ENCODE peak calls at places on chromosomes 3 and 15, in ten cellular contexts. One of them, this sample, is unnamed.
A peak's percentile ranks its signal among the peaks of the same experiment; 100 is the strongest.

GRCh38 chr15:61530769-61531168 is 301.7 kb upstream of the RORA start:
- DNase-seq in tibial artery: no peak
- DNase-seq in esophagus squamous epithelium: no peak
- DNase-seq in GM23248: no peak
- DNase-seq in naive thymus-derived CD4-positive, alpha-beta T cell: no peak
- DNase-seq in A549: no peak
- DNase-seq in PC-9: no peak
- DNase-seq in effector memory CD4-positive, alpha-beta T cell: no peak
- DNase-seq in right lobe of liver: no peak
- DNase-seq in heart right ventricle: no peak
- DNase-seq in this sample: no peak

GRCh38 chr3:109098245-109098644 is 19.7 kb downstream of the MORC1 start:
- DNase-seq in effector memory CD4-positive, alpha-beta T cell: no peak
- DNase-seq in naive thymus-derived CD4-positive, alpha-beta T cell: no peak
- DNase-seq in right lobe of liver: peak; percentile 27
- DNase-seq in A549: peak; percentile 15
- DNase-seq in PC-9: no peak
- DNase-seq in esophagus squamous epithelium: no peak
- DNase-seq in tibial artery: no peak
- DNase-seq in GM23248: no peak
- DNase-seq in heart right ventricle: no peak
- DNase-seq in this sample: no peak

GRCh38 chr15:59339252-59339672 is 33.4 kb downstream of the MYO1E start:
- DNase-seq in esophagus squamous epithelium: no peak
- DNase-seq in effector memory CD4-positive, alpha-beta T cell: no peak
- DNase-seq in tibial artery: no peak
- DNase-seq in PC-9: no peak
- DNase-seq in right lobe of liver: peak; percentile 31
- DNase-seq in GM23248: peak; percentile 78
- DNase-seq in A549: no peak
- DNase-seq in heart right ventricle: no peak
- DNase-seq in naive thymus-derived CD4-positive, alpha-beta T cell: no peak
- DNase-seq in this sample: no peak

GRCh38 chr3:9883676-9884554 is 3.9 kb upstream of the CIDEC start:
- DNase-seq in PC-9: no peak
- DNase-seq in naive thymus-derived CD4-positive, alpha-beta T cell: no peak
- DNase-seq in esophagus squamous epithelium: no peak
- DNase-seq in right lobe of liver: no peak
- DNase-seq in tibial artery: no peak
- DNase-seq in effector memory CD4-positive, alpha-beta T cell: no peak
- DNase-seq in heart right ventricle: no peak
- DNase-seq in A549: no peak
- DNase-seq in GM23248: peak; percentile 82
- DNase-seq in this sample: no peak

GRCh38 chr3:17915341-17915740 is 172.9 kb upstream of the TBC1D5 start:
- DNase-seq in A549: no peak
- DNase-seq in GM23248: peak; percentile 38
- DNase-seq in effector memory CD4-positive, alpha-beta T cell: no peak
- DNase-seq in naive thymus-derived CD4-positive, alpha-beta T cell: no peak
- DNase-seq in right lobe of liver: no peak
- DNase-seq in heart right ventricle: no peak
- DNase-seq in esophagus squamous epithelium: no peak
- DNase-seq in PC-9: peak; percentile 36
- DNase-seq in tibial artery: no peak
- DNase-seq in this sample: no peak

GRCh38 chr3:167346171-167346570 is 33.9 kb downstream of the ZBBX start:
- DNase-seq in naive thymus-derived CD4-positive, alpha-beta T cell: no peak
- DNase-seq in A549: no peak
- DNase-seq in effector memory CD4-positive, alpha-beta T cell: no peak
- DNase-seq in tibial artery: no peak
- DNase-seq in GM23248: no peak
- DNase-seq in heart right ventricle: no peak
- DNase-seq in PC-9: no peak
- DNase-seq in esophagus squamous epithelium: no peak
- DNase-seq in right lobe of liver: no peak
- DNase-seq in this sample: no peak

GRCh38 chr3:101828289-101828688 is 21.0 kb upstream of the NFKBIZ start:
- DNase-seq in right lobe of liver: no peak
- DNase-seq in effector memory CD4-positive, alpha-beta T cell: no peak
- DNase-seq in heart right ventricle: no peak
- DNase-seq in naive thymus-derived CD4-positive, alpha-beta T cell: no peak
- DNase-seq in A549: no peak
- DNase-seq in esophagus squamous epithelium: no peak
- DNase-seq in PC-9: no peak
- DNase-seq in tibial artery: no peak
- DNase-seq in GM23248: peak; percentile 24
- DNase-seq in this sample: no peak

GRCh38 chr15:99202176-99202552 is 47.2 kb downstream of the TTC23 start:
- DNase-seq in esophagus squamous epithelium: no peak
- DNase-seq in A549: no peak
- DNase-seq in PC-9: no peak
- DNase-seq in naive thymus-derived CD4-positive, alpha-beta T cell: no peak
- DNase-seq in effector memory CD4-positive, alpha-beta T cell: no peak
- DNase-seq in GM23248: no peak
- DNase-seq in heart right ventricle: no peak
- DNase-seq in right lobe of liver: no peak
- DNase-seq in tibial artery: no peak
- DNase-seq in this sample: no peak

GRCh38 chr15:53829471-53829870 is 70.0 kb upstream of the WDR72 start:
- DNase-seq in GM23248: no peak
- DNase-seq in heart right ventricle: no peak
- DNase-seq in tibial artery: no peak
- DNase-seq in naive thymus-derived CD4-positive, alpha-beta T cell: no peak
- DNase-seq in esophagus squamous epithelium: no peak
- DNase-seq in PC-9: no peak
- DNase-seq in A549: no peak
- DNase-seq in right lobe of liver: no peak
- DNase-seq in effector memory CD4-positive, alpha-beta T cell: no peak
- DNase-seq in this sample: no peak

GRCh38 chr3:14177580-14178246 is 688 bp downstream of the XPC start:
- DNase-seq in right lobe of liver: no peak
- DNase-seq in GM23248: no peak
- DNase-seq in A549: peak; percentile 40
- DNase-seq in naive thymus-derived CD4-positive, alpha-beta T cell: no peak
- DNase-seq in heart right ventricle: no peak
- DNase-seq in tibial artery: peak; percentile 37
- DNase-seq in esophagus squamous epithelium: no peak
- DNase-seq in PC-9: no peak
- DNase-seq in effector memory CD4-positive, alpha-beta T cell: no peak
- DNase-seq in this sample: peak; percentile 6

DNA sequence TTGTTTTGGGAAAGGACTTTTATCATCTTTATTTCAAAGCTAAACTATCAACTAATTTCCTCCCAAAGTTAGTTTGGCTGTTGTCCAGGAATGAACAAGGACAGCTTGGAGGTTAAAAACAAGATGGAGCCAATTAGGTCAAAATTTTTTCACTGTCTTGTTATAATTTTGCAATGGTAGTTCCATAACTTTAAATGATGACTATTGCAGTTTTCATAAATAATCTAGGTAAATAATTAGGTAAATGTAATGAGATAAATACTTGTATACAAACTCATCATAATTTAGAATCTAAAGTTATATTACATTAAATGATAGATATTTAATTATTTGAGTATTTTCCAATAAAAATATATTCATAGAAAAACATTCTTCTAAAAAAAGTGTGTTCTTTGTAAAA is 68.3 kb upstream of the DAZL start:
- DNase-seq in PC-9: no peak
- DNase-seq in GM23248: no peak
- DNase-seq in A549: no peak
- DNase-seq in tibial artery: no peak
- DNase-seq in esophagus squamous epithelium: no peak
- DNase-seq in effector memory CD4-positive, alpha-beta T cell: no peak
- DNase-seq in naive thymus-derived CD4-positive, alpha-beta T cell: no peak
- DNase-seq in heart right ventricle: no peak
- DNase-seq in right lobe of liver: no peak
- DNase-seq in this sample: no peak
- H3K4me1 ChIP-seq in PC-9: no peaks in the 10 kb centered on the region
- H3K4me1 ChIP-seq in GM23248: no peaks in the 10 kb centered on the region
- H3K4me1 ChIP-seq in A549: no peaks in the 10 kb centered on the region
- H3K4me1 ChIP-seq in tibial artery: no peaks in the 10 kb centered on the region
- H3K4me1 ChIP-seq in esophagus squamous epithelium: no peaks in the 10 kb centered on the region
- H3K4me1 ChIP-seq in effector memory CD4-positive, alpha-beta T cell: no peaks in the 10 kb centered on the region
- H3K4me1 ChIP-seq in naive thymus-derived CD4-positive, alpha-beta T cell: no peaks in the 10 kb centered on the region
- H3K4me1 ChIP-seq in heart right ventricle: no peaks in the 10 kb centered on the region
- H3K4me1 ChIP-seq in right lobe of liver: no peaks in the 10 kb centered on the region
- H3K4me1 ChIP-seq in this sample: no peaks in the 10 kb centered on the region

GRCh38 chr15:42059661-42060476 is 34.5 kb downstream of the PLA2G4D start:
- DNase-seq in GM23248: peak; percentile 40
- DNase-seq in tibial artery: peak; percentile 49
- DNase-seq in PC-9: no peak
- DNase-seq in esophagus squamous epithelium: no peak
- DNase-seq in heart right ventricle: peak; percentile 51
- DNase-seq in naive thymus-derived CD4-positive, alpha-beta T cell: peak; percentile 76
- DNase-seq in right lobe of liver: peak; percentile 57
- DNase-seq in effector memory CD4-positive, alpha-beta T cell: peak; percentile 38
- DNase-seq in A549: peak; percentile 33
- DNase-seq in this sample: no peak

GRCh38 chr15:42058791-42059190 is 35.6 kb downstream of the PLA2G4D start:
- DNase-seq in effector memory CD4-positive, alpha-beta T cell: no peak
- DNase-seq in PC-9: no peak
- DNase-seq in naive thymus-derived CD4-positive, alpha-beta T cell: no peak
- DNase-seq in right lobe of liver: no peak
- DNase-seq in A549: no peak
- DNase-seq in tibial artery: no peak
- DNase-seq in esophagus squamous epithelium: no peak
- DNase-seq in heart right ventricle: no peak
- DNase-seq in GM23248: no peak
- DNase-seq in this sample: no peak

GRCh38 chr15:42056934-42057743 is 36.3 kb upstream of the PLA2G4E start:
- DNase-seq in tibial artery: peak; percentile 57
- DNase-seq in esophagus squamous epithelium: no peak
- DNase-seq in PC-9: peak; percentile 96
- DNase-seq in right lobe of liver: peak; percentile 83
- DNase-seq in effector memory CD4-positive, alpha-beta T cell: peak; percentile 39
- DNase-seq in heart right ventricle: peak; percentile 77
- DNase-seq in GM23248: peak; percentile 80
- DNase-seq in A549: peak; percentile 88
- DNase-seq in naive thymus-derived CD4-positive, alpha-beta T cell: peak; percentile 31
- DNase-seq in this sample: peak; percentile 33

GRCh38 chr15:42060477-42060763 is 33.9 kb downstream of the PLA2G4D start:
- DNase-seq in PC-9: no peak
- DNase-seq in tibial artery: no peak
- DNase-seq in A549: no peak
- DNase-seq in right lobe of liver: no peak
- DNase-seq in GM23248: no peak
- DNase-seq in effector memory CD4-positive, alpha-beta T cell: no peak
- DNase-seq in naive thymus-derived CD4-positive, alpha-beta T cell: no peak
- DNase-seq in heart right ventricle: no peak
- DNase-seq in esophagus squamous epithelium: no peak
- DNase-seq in this sample: no peak

DNA sequence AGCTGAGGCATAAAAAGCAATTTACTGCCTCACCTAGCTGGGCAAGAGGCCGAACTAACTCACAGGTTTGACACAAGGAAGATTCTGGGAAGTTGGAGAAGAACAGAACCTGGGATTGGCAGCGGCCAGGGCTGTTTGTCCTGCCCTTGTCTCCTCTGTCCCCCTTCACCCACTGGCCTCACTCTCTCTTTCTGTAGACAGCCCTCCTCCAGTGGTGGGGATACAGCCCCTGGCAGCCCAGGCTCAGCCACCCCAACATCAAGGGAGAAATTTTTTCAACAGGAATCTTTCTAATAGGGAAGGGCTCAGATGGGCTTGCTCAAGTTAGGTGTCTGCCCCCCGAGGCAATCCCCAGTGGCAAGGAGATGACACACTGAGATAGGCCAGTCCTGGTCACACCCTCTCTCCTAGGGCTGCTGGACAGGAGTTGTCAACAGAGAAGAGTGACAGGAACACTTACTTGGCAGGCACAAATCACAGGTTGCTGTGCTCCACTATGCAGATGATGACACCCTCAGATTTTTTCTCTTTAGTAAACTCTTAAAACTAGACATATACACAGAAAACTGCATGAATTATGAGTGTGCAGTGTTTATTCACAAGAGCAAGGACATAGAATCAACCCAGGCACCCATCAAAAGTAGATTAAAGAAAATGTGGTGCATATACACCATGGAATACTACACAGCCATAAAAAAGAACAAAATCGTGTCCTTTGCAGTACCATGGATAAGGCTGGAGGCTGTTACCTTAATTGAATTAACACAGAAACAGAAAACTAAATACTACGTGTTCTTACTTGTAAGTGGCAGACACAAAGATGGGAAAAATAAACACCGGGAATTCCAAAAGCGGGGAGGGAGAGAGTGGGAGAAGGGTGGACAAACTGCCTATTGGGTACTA is 36.4 kb downstream of the PLA2G4D start:
- DNase-seq in GM23248: no peak
- DNase-seq in right lobe of liver: no peak
- DNase-seq in PC-9: peak; percentile 62
- DNase-seq in A549: no peak
- DNase-seq in esophagus squamous epithelium: no peak
- DNase-seq in effector memory CD4-positive, alpha-beta T cell: no peak
- DNase-seq in naive thymus-derived CD4-positive, alpha-beta T cell: no peak
- DNase-seq in heart right ventricle: no peak
- DNase-seq in tibial artery: no peak
- DNase-seq in this sample: no peak
- H3K4me3 ChIP-seq in GM23248: no peak overlapping the region
- H3K4me3 ChIP-seq in right lobe of liver: no peak overlapping the region
- H3K4me3 ChIP-seq in PC-9: peak overlapping the region; percentile 58
- H3K4me3 ChIP-seq in A549: peak overlapping the region; percentile 39
- H3K4me3 ChIP-seq in esophagus squamous epithelium: no peak overlapping the region
- H3K4me3 ChIP-seq in effector memory CD4-positive, alpha-beta T cell: no peak overlapping the region
- H3K4me3 ChIP-seq in naive thymus-derived CD4-positive, alpha-beta T cell: no peak overlapping the region
- H3K4me3 ChIP-seq in heart right ventricle: no peak overlapping the region
- H3K4me3 ChIP-seq in tibial artery: no peak overlapping the region
- H3K4me3 ChIP-seq in this sample: no peak overlapping the region

GRCh38 chr3:57827757-57828156 is 71.6 kb downstream of the SLMAP start:
- DNase-seq in right lobe of liver: no peak
- DNase-seq in effector memory CD4-positive, alpha-beta T cell: no peak
- DNase-seq in heart right ventricle: no peak
- DNase-seq in GM23248: no peak
- DNase-seq in PC-9: no peak
- DNase-seq in A549: no peak
- DNase-seq in tibial artery: no peak
- DNase-seq in naive thymus-derived CD4-positive, alpha-beta T cell: no peak
- DNase-seq in esophagus squamous epithelium: no peak
- DNase-seq in this sample: no peak
- H3K4me1 ChIP-seq in right lobe of liver: no peaks in the 10 kb centered on the region
- H3K4me1 ChIP-seq in effector memory CD4-positive, alpha-beta T cell: no peaks in the 10 kb centered on the region
- H3K4me1 ChIP-seq in heart right ventricle: no peaks in the 10 kb centered on the region
- H3K4me1 ChIP-seq in GM23248: peaks cover 15% of the 10 kb centered on the region
- H3K4me1 ChIP-seq in PC-9: peaks cover 29% of the 10 kb centered on the region
- H3K4me1 ChIP-seq in A549: peaks cover 26% of the 10 kb centered on the region
- H3K4me1 ChIP-seq in tibial artery: no peaks in the 10 kb centered on the region
- H3K4me1 ChIP-seq in naive thymus-derived CD4-positive, alpha-beta T cell: peaks cover 4% of the 10 kb centered on the region
- H3K4me1 ChIP-seq in esophagus squamous epithelium: peaks cover 23% of the 10 kb centered on the region
- H3K4me1 ChIP-seq in this sample: peaks cover 2% of the 10 kb centered on the region

DNA sequence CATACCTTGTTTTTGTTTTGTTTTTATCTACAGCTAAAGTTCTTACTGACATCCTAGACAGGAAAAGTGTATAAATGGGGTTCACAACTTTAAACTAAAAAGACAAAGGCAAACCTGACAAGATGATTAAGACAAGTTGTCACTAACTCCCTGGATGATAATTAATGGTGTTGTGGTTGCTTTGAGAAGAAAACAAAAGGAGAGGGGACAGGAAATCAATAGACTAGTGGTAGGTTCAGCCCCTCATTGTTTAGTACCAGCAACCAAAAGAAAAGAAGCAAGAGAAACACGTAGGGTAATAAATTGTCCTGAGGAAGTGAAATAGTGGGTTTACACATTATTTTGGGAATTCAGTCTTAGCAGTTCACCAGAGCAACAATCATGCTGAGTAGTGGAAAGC is 78.8 kb downstream of the BFSP2 start:
- DNase-seq in naive thymus-derived CD4-positive, alpha-beta T cell: no peak
- DNase-seq in GM23248: no peak
- DNase-seq in right lobe of liver: no peak
- DNase-seq in esophagus squamous epithelium: no peak
- DNase-seq in effector memory CD4-positive, alpha-beta T cell: no peak
- DNase-seq in heart right ventricle: no peak
- DNase-seq in PC-9: no peak
- DNase-seq in A549: no peak
- DNase-seq in tibial artery: no peak
- DNase-seq in this sample: no peak
- H3K4me3 ChIP-seq in naive thymus-derived CD4-positive, alpha-beta T cell: no peak overlapping the region
- H3K4me3 ChIP-seq in GM23248: no peak overlapping the region
- H3K4me3 ChIP-seq in right lobe of liver: no peak overlapping the region
- H3K4me3 ChIP-seq in esophagus squamous epithelium: no peak overlapping the region
- H3K4me3 ChIP-seq in effector memory CD4-positive, alpha-beta T cell: no peak overlapping the region
- H3K4me3 ChIP-seq in heart right ventricle: no peak overlapping the region
- H3K4me3 ChIP-seq in PC-9: no peak overlapping the region
- H3K4me3 ChIP-seq in A549: no peak overlapping the region
- H3K4me3 ChIP-seq in tibial artery: no peak overlapping the region
- H3K4me3 ChIP-seq in this sample: no peak overlapping the region